ENCODE peak calls at places on chromosome 18, in five cellular contexts. R, X, T, Y and M are unnamed samples.
A peak's percentile ranks its signal among the peaks of the same experiment; 100 is the strongest.

GRCh38 chr18:48826806-48827205 is 124.0 kb downstream of the SMAD7 start:
- DNase-seq in T (no peak), Y (no peak), R (peak; percentile 24), X (no peak), M (no peak)

GRCh38 chr18:58256316-58257080 is 212.5 kb downstream of the NEDD4L start:
- DNase-seq in R (no peak), T (no peak), X (no peak), Y (no peak), M (no peak)

GRCh38 chr18:31723639-31723997 is 37.1 kb downstream of the SLC25A52 start:
- DNase-seq in R (no peak), Y (no peak), X (no peak), T (no peak), M (no peak)

GRCh38 chr18:77059294-77059916 is 73.2 kb downstream of the MBP start:
- DNase-seq in R (no peak), Y (no peak), T (no peak), X (no peak), M (no peak)

GRCh38 chr18:46148810-46149209 is 44.6 kb downstream of the HAUS1 start:
- DNase-seq in R (no peak), X (no peak), Y (peak; percentile 31), T (no peak), M (no peak)

GRCh38 chr18:48605408-48605845 is 66.6 kb downstream of the CTIF start:
- DNase-seq in T (no peak), R (no peak), X (no peak), Y (no peak), M (no peak)

GRCh38 chr18:14093526-14093925 is 38.7 kb downstream of the ZNF519 start:
- DNase-seq in R (no peak), T (no peak), Y (no peak), X (no peak), M (no peak)

GRCh38 chr18:48859311-48860275 is 91.2 kb downstream of the SMAD7 start:
- DNase-seq in R (no peak), T (peak; percentile 91), Y (no peak), X (no peak), M (no peak)

GRCh38 chr18:36829362-36830140 is 624 bp downstream of the KIAA1328 start:
- DNase-seq in X (no peak), Y (no peak), R (peak; percentile 35), T (no peak), M (no peak)

GRCh38 chr18:74132201-74132600 is 15.4 kb downstream of the FBXO15 start:
- DNase-seq in Y (no peak), R (no peak), T (no peak), X (no peak), M (no peak)

GRCh38 chr18:51137051-51137729 is 60.3 kb downstream of the MEX3C start:
- DNase-seq in X (no peak), R (no peak), T (no peak), Y (no peak), M (no peak)

GRCh38 chr18:65547046-65547445 is 203.8 kb upstream of the CDH7 start:
- DNase-seq in R (no peak), X (no peak), Y (no peak), T (no peak), M (no peak)

GRCh38 chr18:76487782-76488181 is 7.3 kb downstream of the ZNF516 start:
- DNase-seq in R (no peak), Y (no peak), T (no peak), X (no peak), M (no peak)

GRCh38 chr18:50268022-50268747 is 1.9 kb upstream of the CFAP53 start:
- DNase-seq in X (no peak), R (peak; percentile 89), T (peak; percentile 95), Y (peak; percentile 64), M (no peak)